ENCODE peak calls at places on chromosomes 11 and 22, in four cellular contexts. One of them, this sample, is unnamed.

GRCh38 chr22:32413715-32414114 is 1.7 kb upstream of the RTCB start:
- DNase-seq in WTC11: no peak
- DNase-seq in H1: no peak
- DNase-seq in K562: no peak
- DNase-seq in this sample: peak

GRCh38 chr11:11849127-11849746 is 7.5 kb downstream of the USP47 start:
- DNase-seq in WTC11: peak
- DNase-seq in H1: no peak
- DNase-seq in K562: peak
- DNase-seq in this sample: peak

GRCh38 chr11:26584818-26585217 is 12.8 kb upstream of the MUC15 start:
- DNase-seq in WTC11: no peak
- DNase-seq in H1: no peak
- DNase-seq in K562: no peak
- DNase-seq in this sample: no peak

GRCh38 chr22:22245256-22245909 is 797 bp downstream of the VPREB1 start:
- DNase-seq in WTC11: no peak
- DNase-seq in H1: no peak
- DNase-seq in K562: no peak
- DNase-seq in this sample: no peak

GRCh38 chr11:61712301-61712700 is 32.1 kb downstream of the DAGLA start:
- DNase-seq in WTC11: no peak
- DNase-seq in H1: no peak
- DNase-seq in K562: no peak
- DNase-seq in this sample: peak

GRCh38 chr11:43825217-43825816 is 55.3 kb upstream of the ALKBH3 start:
- DNase-seq in WTC11: no peak
- DNase-seq in H1: no peak
- DNase-seq in K562: peak
- DNase-seq in this sample: peak

GRCh38 chr22:44990810-44991209 is 19.0 kb downstream of the PHF21B start:
- DNase-seq in WTC11: no peak
- DNase-seq in H1: no peak
- DNase-seq in K562: no peak
- DNase-seq in this sample: no peak

GRCh38 chr11:115919341-115920086 is 415.3 kb upstream of the CADM1 start:
- DNase-seq in WTC11: no peak
- DNase-seq in H1: no peak
- DNase-seq in K562: no peak
- DNase-seq in this sample: no peak

GRCh38 chr11:2699185-2699530 is 636 bp downstream of the KCNQ1OT1 start:
- DNase-seq in WTC11: peak
- DNase-seq in H1: no peak
- DNase-seq in K562: no peak
- DNase-seq in this sample: peak

GRCh38 chr11:69211540-69212120 is 55.9 kb downstream of the SMIM38 start:
- DNase-seq in WTC11: peak
- DNase-seq in H1: no peak
- DNase-seq in K562: no peak
- DNase-seq in this sample: no peak

GRCh38 chr22:20463324-20464095 is 25.9 kb upstream of the SCARF2 start:
- DNase-seq in WTC11: no peak
- DNase-seq in H1: no peak
- DNase-seq in K562: no peak
- DNase-seq in this sample: no peak

GRCh38 chr11:117827521-117828511 is 3.3 kb upstream of the FXYD2 start:
- DNase-seq in WTC11: peak
- DNase-seq in H1: no peak
- DNase-seq in K562: no peak
- DNase-seq in this sample: no peak

GRCh38 chr11:84310261-84310660 is 1024.1 kb upstream of the CCDC90B start:
- DNase-seq in WTC11: no peak
- DNase-seq in H1: no peak
- DNase-seq in K562: no peak
- DNase-seq in this sample: no peak

GRCh38 chr11:84316866-84317560 is 1030.8 kb upstream of the CCDC90B start:
- DNase-seq in WTC11: no peak
- DNase-seq in H1: no peak
- DNase-seq in K562: no peak
- DNase-seq in this sample: no peak

GRCh38 chr11:84319853-84320252 is 1033.7 kb upstream of the CCDC90B start:
- DNase-seq in WTC11: no peak
- DNase-seq in H1: no peak
- DNase-seq in K562: no peak
- DNase-seq in this sample: peak

DNA sequence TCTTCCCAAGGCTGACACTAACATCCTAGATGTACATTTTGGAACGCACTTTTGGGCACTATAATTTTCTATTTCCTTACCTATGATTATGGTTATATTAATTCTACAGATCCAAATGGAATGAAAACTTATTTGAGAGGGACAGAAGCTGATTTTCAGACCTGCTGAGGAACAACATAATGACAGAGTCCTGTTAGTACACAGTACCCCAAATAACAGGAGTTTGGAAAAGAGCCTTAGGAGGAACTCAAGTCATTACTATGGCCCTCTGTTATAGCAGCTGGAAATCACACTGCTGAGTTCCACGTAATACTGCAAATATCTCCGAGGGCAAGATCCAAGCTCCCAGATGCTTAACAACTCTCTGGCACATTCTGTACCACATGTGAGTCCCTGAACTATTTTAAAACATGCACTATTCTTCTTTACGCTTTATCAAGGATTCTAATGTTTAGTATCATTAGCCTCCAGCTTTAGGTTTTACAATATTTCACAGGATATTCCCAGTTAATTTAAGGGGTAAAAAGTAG is 1027.7 kb upstream of the CCDC90B start:
- DNase-seq in WTC11: no peak
- DNase-seq in H1: no peak
- DNase-seq in K562: no peak
- DNase-seq in this sample: no peak
- TF ChIP-seq TEAD4 in WTC11: no peak
- TF ChIP-seq TEAD4 in H1: no peak
- TF ChIP-seq TEAD4 in K562: no peak
- TF ChIP-seq TEAD4 in this sample: no peak

DNA sequence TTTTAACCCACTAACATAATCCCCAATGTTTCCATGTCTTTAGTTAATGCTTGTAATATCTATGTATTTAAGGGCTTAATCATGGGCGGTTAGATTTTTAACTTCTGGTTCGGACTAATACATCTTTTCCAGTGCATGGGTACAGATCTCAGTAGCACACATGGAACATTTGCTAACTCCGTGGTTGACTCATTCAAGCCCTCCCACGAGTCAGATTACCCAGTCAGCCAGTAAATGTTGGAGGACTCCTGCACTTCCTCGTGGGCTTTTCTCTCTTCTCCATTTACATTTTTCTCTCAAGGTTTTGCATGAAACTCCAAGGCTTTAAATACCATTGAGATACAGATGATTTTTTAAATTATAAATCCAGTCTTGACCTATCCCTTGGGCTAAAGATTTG is 313.9 kb downstream of the ST3GAL4 start:
- DNase-seq in WTC11: no peak
- DNase-seq in H1: no peak
- DNase-seq in K562: no peak
- DNase-seq in this sample: no peak
- TF ChIP-seq TEAD4 in WTC11: no peak
- TF ChIP-seq TEAD4 in H1: no peak
- TF ChIP-seq TEAD4 in K562: no peak
- TF ChIP-seq TEAD4 in this sample: no peak

DNA sequence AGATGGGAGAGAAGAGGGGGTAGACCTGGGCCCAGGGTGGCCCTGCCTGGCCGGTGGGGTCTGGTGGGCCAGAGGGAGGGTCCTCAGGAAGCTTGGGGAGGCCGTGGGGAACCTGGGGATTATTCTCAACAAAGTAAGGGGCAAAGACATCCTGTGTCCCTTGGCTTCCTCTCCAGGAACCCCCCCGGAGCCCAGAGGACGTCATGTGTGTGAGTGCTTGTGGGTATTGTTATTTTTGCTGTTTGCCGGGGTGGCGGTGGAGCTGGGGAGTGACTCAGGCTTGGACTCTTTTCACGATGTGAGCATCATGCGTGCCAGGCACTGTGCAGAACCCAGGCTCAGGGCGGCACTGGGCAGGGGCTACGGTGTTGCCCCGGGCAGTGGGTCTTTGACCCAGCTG is 982 bp upstream of the SHANK3 start:
- DNase-seq in WTC11: no peak
- DNase-seq in H1: no peak
- DNase-seq in K562: peak
- DNase-seq in this sample: no peak
- TF ChIP-seq TEAD4 in WTC11: no peak
- TF ChIP-seq TEAD4 in H1: no peak
- TF ChIP-seq TEAD4 in K562: no peak
- TF ChIP-seq TEAD4 in this sample: no peak

GRCh38 chr11:45984192-45984591 is 61.7 kb downstream of the LARGE2 start:
- DNase-seq in WTC11: no peak
- DNase-seq in H1: no peak
- DNase-seq in K562: no peak
- DNase-seq in this sample: no peak

GRCh38 chr11:45985212-45985611 is 62.8 kb downstream of the LARGE2 start:
- DNase-seq in WTC11: no peak
- DNase-seq in H1: no peak
- DNase-seq in K562: no peak
- DNase-seq in this sample: no peak

GRCh38 chr11:45983471-45983845 is 61.0 kb downstream of the LARGE2 start:
- DNase-seq in WTC11: no peak
- DNase-seq in H1: no peak
- DNase-seq in K562: no peak
- DNase-seq in this sample: no peak

DNA sequence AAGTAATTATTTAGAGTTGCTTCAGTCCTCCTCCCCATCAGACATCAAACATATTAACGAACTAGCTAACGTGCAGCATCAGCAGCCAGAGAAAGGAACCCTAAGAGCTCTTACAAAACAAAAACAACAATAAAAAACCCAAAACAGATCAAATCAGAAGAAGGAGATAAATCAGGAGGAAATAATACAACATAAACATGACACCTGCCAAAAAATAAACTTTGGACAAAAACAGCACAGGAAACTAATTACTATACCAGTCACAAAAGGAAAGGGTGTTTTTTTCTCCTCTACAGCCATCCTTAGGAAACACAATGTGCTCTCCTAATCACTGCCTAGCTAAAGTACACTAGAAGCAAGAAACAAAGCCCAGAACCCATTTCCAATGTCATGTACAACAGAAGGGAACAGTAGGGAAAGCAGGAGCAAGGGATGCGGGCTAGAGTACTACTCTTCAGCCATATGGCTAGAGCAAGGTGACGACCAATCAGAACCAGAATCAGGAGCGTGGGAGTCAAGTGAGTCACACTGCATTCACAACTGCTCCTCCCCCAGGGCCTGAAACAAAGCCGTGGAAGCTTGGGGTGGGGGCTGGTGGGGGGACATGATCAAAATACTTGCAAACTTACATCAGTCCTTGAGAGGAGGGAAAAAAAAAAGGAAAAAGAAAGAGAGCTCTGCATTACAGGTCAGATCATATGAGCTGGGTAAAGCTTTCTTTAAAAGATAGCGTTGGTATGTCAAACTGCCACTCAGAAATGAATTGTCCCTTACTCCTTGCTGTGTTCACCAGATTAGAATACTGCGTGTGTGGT is 60.4 kb downstream of the LARGE2 start:
- DNase-seq in WTC11: peak
- DNase-seq in H1: peak
- DNase-seq in K562: peak
- DNase-seq in this sample: peak
- TF ChIP-seq TEAD4 in WTC11: no peak
- TF ChIP-seq TEAD4 in H1: no peak
- TF ChIP-seq TEAD4 in K562: no peak
- TF ChIP-seq TEAD4 in this sample: no peak

DNA sequence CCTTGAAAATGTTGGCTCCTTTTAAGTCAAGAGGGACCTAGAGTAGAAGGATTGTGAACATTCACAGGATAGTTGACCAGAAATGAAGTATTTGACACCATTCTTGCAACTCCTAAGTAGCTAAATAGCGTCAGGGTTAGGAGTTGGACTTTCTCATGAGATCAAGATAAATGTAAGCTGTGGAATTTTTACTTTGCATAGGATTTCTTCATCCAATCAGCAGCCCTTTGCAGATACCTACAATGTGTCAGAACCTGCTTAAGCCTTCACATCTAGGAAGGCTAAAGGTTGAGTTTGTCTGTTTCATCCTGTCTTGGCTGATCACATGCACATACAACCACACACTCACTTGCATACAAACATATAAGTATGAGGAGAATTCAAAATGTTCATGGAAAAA is 32.3 kb downstream of the CD44 start:
- DNase-seq in WTC11: no peak
- DNase-seq in H1: no peak
- DNase-seq in K562: no peak
- DNase-seq in this sample: no peak
- TF ChIP-seq TEAD4 in WTC11: no peak
- TF ChIP-seq TEAD4 in H1: no peak
- TF ChIP-seq TEAD4 in K562: no peak
- TF ChIP-seq TEAD4 in this sample: no peak

GRCh38 chr11:7219457-7219856 is 32.2 kb upstream of the SYT9 start:
- DNase-seq in WTC11: no peak
- DNase-seq in H1: no peak
- DNase-seq in K562: no peak
- DNase-seq in this sample: no peak
- TF ChIP-seq TEAD4 in WTC11: no peak
- TF ChIP-seq TEAD4 in H1: no peak
- TF ChIP-seq TEAD4 in K562: no peak
- TF ChIP-seq TEAD4 in this sample: no peak

DNA sequence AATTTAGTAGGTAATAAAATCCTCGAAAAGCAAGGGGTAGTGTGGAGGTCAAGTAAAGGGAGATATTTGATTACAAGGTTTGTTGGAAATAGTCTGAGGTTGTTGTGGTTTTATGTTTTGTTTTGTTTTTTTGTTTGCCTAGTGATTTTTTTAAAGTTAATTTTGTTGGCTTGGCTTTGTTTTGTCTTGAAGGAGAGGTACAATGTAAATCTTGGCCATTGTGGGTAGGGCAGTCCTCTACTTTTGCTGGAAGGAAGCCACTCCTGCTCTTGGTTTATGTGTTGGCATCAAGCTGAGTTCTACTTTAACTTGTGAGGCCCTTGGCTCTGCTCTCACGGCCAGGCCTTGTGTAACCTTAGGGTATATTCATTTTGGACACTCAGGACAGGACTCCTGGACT is 3.2 kb downstream of the AMOTL1 start:
- DNase-seq in WTC11: no peak
- DNase-seq in H1: no peak
- DNase-seq in K562: no peak
- DNase-seq in this sample: no peak
- TF ChIP-seq TEAD4 in WTC11: no peak
- TF ChIP-seq TEAD4 in H1: no peak
- TF ChIP-seq TEAD4 in K562: no peak
- TF ChIP-seq TEAD4 in this sample: no peak

This sample was measured in SK-N-SH.